ENCODE peak calls at places on chromosomes 7 and 10, in five cellular contexts. H is effector CD4-positive, alpha-beta T cell; M is kidney tubule cell; A is lower lobe of right lung; W is MCF 10A. E is an unnamed sample.

GRCh38 chr10:101769541-101770180 is 6.3 kb downstream of the FGF8 start:
- DNase-seq in H (no peak), M (no peak), A (no peak), W (no peak), E (peak)

GRCh38 chr10:17544465-17544864 is 72.7 kb downstream of the HACD1 start:
- DNase-seq in H (no peak), M (no peak), A (no peak), W (no peak), E (no peak)

GRCh38 chr7:20306499-20306946 is 24.2 kb upstream of the ITGB8 start:
- DNase-seq in H (no peak), M (peak), A (no peak), W (no peak), E (peak)

GRCh38 chr7:155647734-155648133 is 3.3 kb downstream of the RBM33 start:
- DNase-seq in H (no peak), M (no peak), A (no peak), W (no peak), E (no peak)

GRCh38 chr10:5551531-5552375 is 27.0 kb downstream of the CALML3 start:
- DNase-seq in H (no peak), M (peak), A (peak), W (peak), E (no peak)

GRCh38 chr7:2971914-2972530 is 71.6 kb downstream of the CARD11 start:
- DNase-seq in H (no peak), M (no peak), A (no peak), W (no peak), E (peak)

GRCh38 chr10:73379064-73379748 is 20.5 kb upstream of the CFAP70 start:
- DNase-seq in H (no peak), M (no peak), A (no peak), W (no peak), E (no peak)

GRCh38 chr7:28032738-28033380 is 147.7 kb downstream of the JAZF1 start:
- DNase-seq in H (no peak), M (no peak), A (no peak), W (no peak), E (peak)

GRCh38 chr10:29324220-29324831 is 35.5 kb downstream of the LYZL1 start:
- DNase-seq in H (no peak), M (peak), A (no peak), W (no peak), E (no peak)

GRCh38 chr10:83917519-83918506 is 221.5 kb upstream of the GHITM start:
- DNase-seq in H (no peak), M (peak), A (no peak), W (no peak), E (peak)

GRCh38 chr7:64951250-64951848 is 39.5 kb downstream of the ZNF117 start:
- DNase-seq in H (no peak), M (peak), A (no peak), W (peak), E (no peak)

GRCh38 chr10:12597176-12597575 is 247.8 kb downstream of the CAMK1D start:
- DNase-seq in H (no peak), M (no peak), A (no peak), W (no peak), E (no peak)

GRCh38 chr7:137987563-137987962 is 14.3 kb downstream of the CREB3L2 start:
- DNase-seq in H (no peak), M (no peak), A (no peak), W (no peak), E (no peak)

E was measured in endodermal cell.